ENCODE peak calls at places on chromosome 6, in seven cellular contexts. W is endothelial cell; C is fibroblast of the aortic adventitia; J is mammary epithelial cell; D is stimulated activated CD4-positive, alpha-beta T cell treated with anti-CD3 and anti-CD28 coated beads, Interleukin-4, amount 100 ng/mL, for 24 hours; M is left lung; I is activated CD4-positive, alpha-beta T cell treated with anti-CD3 and anti-CD28 coated beads, Interleukin-2, amount 10 ng/mL, durations not matched to agents 7 days and 5 days. Y is an unnamed sample.

GRCh38 chr6:141488466-141488865 is 644.3 kb upstream of the GJE1 start:
- DNase-seq in W (no peak), C (peak; percentile 17), J (no peak), D (no peak), M (no peak), I (no peak), Y (no peak)

GRCh38 chr6:16769986-16770376 is 8.7 kb upstream of the ATXN1 start:
- DNase-seq in W (no peak), C (peak; percentile 90), J (peak; percentile 22), D (no peak), M (no peak), I (no peak), Y (no peak)

GRCh38 chr6:126812651-126813050 is 305.8 kb upstream of the RSPO3 start:
- DNase-seq in W (no peak), C (peak; percentile 45), J (no peak), D (no peak), M (no peak), I (no peak), Y (no peak)

GRCh38 chr6:81450180-81450579 is 302.3 kb downstream of the TENT5A start:
- DNase-seq in W (no peak), C (peak; percentile 59), J (no peak), D (no peak), M (no peak), I (no peak), Y (no peak)

GRCh38 chr6:122904166-122904565 is 91.9 kb upstream of the CLVS2 start:
- DNase-seq in W (no peak), C (no peak), J (no peak), D (no peak), M (no peak), I (no peak), Y (no peak)

GRCh38 chr6:20202070-20202658 is 10.1 kb downstream of the MBOAT1 start:
- DNase-seq in W (no peak), C (peak; percentile 40), J (peak; percentile 71), D (no peak), M (no peak), I (peak; percentile 42), Y (peak; percentile 49)

GRCh38 chr6:11384531-11385309 is 152.3 kb upstream of the NEDD9 start:
- DNase-seq in W (no peak), C (no peak), J (no peak), D (no peak), M (no peak), I (no peak), Y (no peak)

GRCh38 chr6:137522399-137522798 is 28.2 kb upstream of the OLIG3 start:
- DNase-seq in W (no peak), C (no peak), J (no peak), D (no peak), M (no peak), I (no peak), Y (no peak)

GRCh38 chr6:141105481-141105880 is 1027.2 kb upstream of the GJE1 start:
- DNase-seq in W (no peak), C (peak; percentile 40), J (no peak), D (no peak), M (no peak), I (no peak), Y (no peak)

GRCh38 chr6:110368268-110368667 is 10.1 kb upstream of the METTL24 start:
- DNase-seq in W (no peak), C (no peak), J (no peak), D (no peak), M (no peak), I (no peak), Y (no peak)

GRCh38 chr6:77447254-77447653 is 16.0 kb downstream of the HTR1B start:
- DNase-seq in W (no peak), C (peak; percentile 57), J (no peak), D (no peak), M (no peak), I (no peak), Y (no peak)

GRCh38 chr6:112563368-112563767 is 216.2 kb downstream of the RFPL4B start:
- DNase-seq in W (no peak), C (peak; percentile 22), J (no peak), D (no peak), M (no peak), I (no peak), Y (no peak)